ENCODE peak calls at places on chromosome 21, in nine cellular contexts. One of them, this sample, is unnamed.

GRCh38 chr21:31335957-31336738 is 7.9 kb downstream of the TIAM1 start:
- DNase-seq in stomach: no peak
- DNase-seq in H54: peak
- DNase-seq in prostate gland: no peak
- DNase-seq in sigmoid colon: peak
- DNase-seq in esophagus muscularis mucosa: no peak
- DNase-seq in GM12892: no peak
- DNase-seq in heart left ventricle: peak
- DNase-seq in tibial nerve: peak
- DNase-seq in this sample: no peak

GRCh38 chr21:37153935-37154350 is 80.9 kb downstream of the TTC3 start:
- DNase-seq in stomach: peak
- DNase-seq in H54: no peak
- DNase-seq in prostate gland: peak
- DNase-seq in sigmoid colon: peak
- DNase-seq in esophagus muscularis mucosa: no peak
- DNase-seq in GM12892: no peak
- DNase-seq in heart left ventricle: peak
- DNase-seq in tibial nerve: no peak
- DNase-seq in this sample: no peak

GRCh38 chr21:16741228-16741665 is 771.6 kb upstream of the CXADR start:
- DNase-seq in stomach: no peak
- DNase-seq in H54: no peak
- DNase-seq in prostate gland: no peak
- DNase-seq in sigmoid colon: no peak
- DNase-seq in esophagus muscularis mucosa: no peak
- DNase-seq in GM12892: no peak
- DNase-seq in heart left ventricle: no peak
- DNase-seq in tibial nerve: no peak
- DNase-seq in this sample: no peak

GRCh38 chr21:25859264-25859931 is 124.6 kb downstream of the GABPA start:
- DNase-seq in stomach: no peak
- DNase-seq in H54: no peak
- DNase-seq in prostate gland: no peak
- DNase-seq in sigmoid colon: no peak
- DNase-seq in esophagus muscularis mucosa: no peak
- DNase-seq in GM12892: no peak
- DNase-seq in heart left ventricle: no peak
- DNase-seq in tibial nerve: no peak
- DNase-seq in this sample: no peak

GRCh38 chr21:17195965-17196364 is 316.9 kb upstream of the CXADR start:
- DNase-seq in stomach: no peak
- DNase-seq in H54: no peak
- DNase-seq in prostate gland: no peak
- DNase-seq in sigmoid colon: no peak
- DNase-seq in esophagus muscularis mucosa: no peak
- DNase-seq in GM12892: no peak
- DNase-seq in heart left ventricle: no peak
- DNase-seq in tibial nerve: no peak
- DNase-seq in this sample: no peak

GRCh38 chr21:35294231-35294898 is 245.3 kb upstream of the RUNX1 start:
- DNase-seq in stomach: peak
- DNase-seq in H54: no peak
- DNase-seq in prostate gland: peak
- DNase-seq in sigmoid colon: no peak
- DNase-seq in esophagus muscularis mucosa: no peak
- DNase-seq in GM12892: no peak
- DNase-seq in heart left ventricle: no peak
- DNase-seq in tibial nerve: no peak
- DNase-seq in this sample: no peak

GRCh38 chr21:36479415-36480402 is at the start of gene CLDN14:
- DNase-seq in stomach: peak
- DNase-seq in H54: no peak
- DNase-seq in prostate gland: peak
- DNase-seq in sigmoid colon: no peak
- DNase-seq in esophagus muscularis mucosa: no peak
- DNase-seq in GM12892: no peak
- DNase-seq in heart left ventricle: no peak
- DNase-seq in tibial nerve: no peak
- DNase-seq in this sample: peak

GRCh38 chr21:15549671-15550070 is 180.1 kb upstream of the USP25 start:
- DNase-seq in stomach: no peak
- DNase-seq in H54: no peak
- DNase-seq in prostate gland: no peak
- DNase-seq in sigmoid colon: no peak
- DNase-seq in esophagus muscularis mucosa: no peak
- DNase-seq in GM12892: no peak
- DNase-seq in heart left ventricle: no peak
- DNase-seq in tibial nerve: no peak
- DNase-seq in this sample: no peak

GRCh38 chr21:25709684-25710265 is 24.9 kb downstream of the ATP5PF start:
- DNase-seq in stomach: no peak
- DNase-seq in H54: no peak
- DNase-seq in prostate gland: no peak
- DNase-seq in sigmoid colon: no peak
- DNase-seq in esophagus muscularis mucosa: no peak
- DNase-seq in GM12892: no peak
- DNase-seq in heart left ventricle: no peak
- DNase-seq in tibial nerve: no peak
- DNase-seq in this sample: no peak

GRCh38 chr21:15520811-15521643 is 208.8 kb upstream of the USP25 start:
- DNase-seq in stomach: no peak
- DNase-seq in H54: no peak
- DNase-seq in prostate gland: no peak
- DNase-seq in sigmoid colon: no peak
- DNase-seq in esophagus muscularis mucosa: no peak
- DNase-seq in GM12892: no peak
- DNase-seq in heart left ventricle: no peak
- DNase-seq in tibial nerve: no peak
- DNase-seq in this sample: no peak

GRCh38 chr21:16569679-16570078 is 839.9 kb downstream of the USP25 start:
- DNase-seq in stomach: no peak
- DNase-seq in H54: no peak
- DNase-seq in prostate gland: no peak
- DNase-seq in sigmoid colon: no peak
- DNase-seq in esophagus muscularis mucosa: no peak
- DNase-seq in GM12892: no peak
- DNase-seq in heart left ventricle: no peak
- DNase-seq in tibial nerve: no peak
- DNase-seq in this sample: no peak

GRCh38 chr21:16305686-16306085 is 575.9 kb downstream of the USP25 start:
- DNase-seq in stomach: no peak
- DNase-seq in H54: no peak
- DNase-seq in prostate gland: no peak
- DNase-seq in sigmoid colon: no peak
- DNase-seq in esophagus muscularis mucosa: no peak
- DNase-seq in GM12892: no peak
- DNase-seq in heart left ventricle: no peak
- DNase-seq in tibial nerve: no peak
- DNase-seq in this sample: no peak

GRCh38 chr21:34807146-34807880 is 138.5 kb downstream of the CLIC6 start:
- DNase-seq in stomach: no peak
- DNase-seq in H54: peak
- DNase-seq in prostate gland: no peak
- DNase-seq in sigmoid colon: no peak
- DNase-seq in esophagus muscularis mucosa: no peak
- DNase-seq in GM12892: no peak
- DNase-seq in heart left ventricle: no peak
- DNase-seq in tibial nerve: no peak
- DNase-seq in this sample: no peak

GRCh38 chr21:34996304-34997081 is 52.6 kb downstream of the RUNX1 start:
- DNase-seq in stomach: no peak
- DNase-seq in H54: no peak
- DNase-seq in prostate gland: no peak
- DNase-seq in sigmoid colon: peak
- DNase-seq in esophagus muscularis mucosa: no peak
- DNase-seq in GM12892: no peak
- DNase-seq in heart left ventricle: no peak
- DNase-seq in tibial nerve: peak
- DNase-seq in this sample: no peak

GRCh38 chr21:43836616-43837015 is 28.4 kb upstream of the AGPAT3 start:
- DNase-seq in stomach: no peak
- DNase-seq in H54: no peak
- DNase-seq in prostate gland: no peak
- DNase-seq in sigmoid colon: no peak
- DNase-seq in esophagus muscularis mucosa: no peak
- DNase-seq in GM12892: no peak
- DNase-seq in heart left ventricle: no peak
- DNase-seq in tibial nerve: no peak
- DNase-seq in this sample: no peak

GRCh38 chr21:21971384-21971783 is 973.2 kb downstream of the NCAM2 start:
- DNase-seq in stomach: no peak
- DNase-seq in H54: no peak
- DNase-seq in prostate gland: no peak
- DNase-seq in sigmoid colon: no peak
- DNase-seq in esophagus muscularis mucosa: no peak
- DNase-seq in GM12892: no peak
- DNase-seq in heart left ventricle: no peak
- DNase-seq in tibial nerve: no peak
- DNase-seq in this sample: no peak

GRCh38 chr21:28375708-28376385 is 616.8 kb downstream of the LTN1 start:
- DNase-seq in stomach: no peak
- DNase-seq in H54: no peak
- DNase-seq in prostate gland: no peak
- DNase-seq in sigmoid colon: no peak
- DNase-seq in esophagus muscularis mucosa: no peak
- DNase-seq in GM12892: no peak
- DNase-seq in heart left ventricle: no peak
- DNase-seq in tibial nerve: no peak
- DNase-seq in this sample: no peak
- TF ChIP-seq POLR2A in stomach: no peak
- TF ChIP-seq POLR2A in H54: no peak
- TF ChIP-seq POLR2A in prostate gland: no peak
- TF ChIP-seq POLR2A in sigmoid colon: no peak
- TF ChIP-seq POLR2A in esophagus muscularis mucosa: no peak
- TF ChIP-seq POLR2A in GM12892: no peak
- TF ChIP-seq POLR2A in heart left ventricle: no peak
- TF ChIP-seq POLR2A in tibial nerve: no peak
- TF ChIP-seq POLR2A in this sample: no peak

GRCh38 chr21:42234026-42234425 is 15.1 kb downstream of the ABCG1 start:
- DNase-seq in stomach: no peak
- DNase-seq in H54: no peak
- DNase-seq in prostate gland: no peak
- DNase-seq in sigmoid colon: no peak
- DNase-seq in esophagus muscularis mucosa: no peak
- DNase-seq in GM12892: no peak
- DNase-seq in heart left ventricle: no peak
- DNase-seq in tibial nerve: no peak
- DNase-seq in this sample: no peak
- TF ChIP-seq POLR2A in stomach: no peak
- TF ChIP-seq POLR2A in H54: no peak
- TF ChIP-seq POLR2A in prostate gland: no peak
- TF ChIP-seq POLR2A in sigmoid colon: no peak
- TF ChIP-seq POLR2A in esophagus muscularis mucosa: no peak
- TF ChIP-seq POLR2A in GM12892: no peak
- TF ChIP-seq POLR2A in heart left ventricle: no peak
- TF ChIP-seq POLR2A in tibial nerve: no peak
- TF ChIP-seq POLR2A in this sample: no peak

DNA sequence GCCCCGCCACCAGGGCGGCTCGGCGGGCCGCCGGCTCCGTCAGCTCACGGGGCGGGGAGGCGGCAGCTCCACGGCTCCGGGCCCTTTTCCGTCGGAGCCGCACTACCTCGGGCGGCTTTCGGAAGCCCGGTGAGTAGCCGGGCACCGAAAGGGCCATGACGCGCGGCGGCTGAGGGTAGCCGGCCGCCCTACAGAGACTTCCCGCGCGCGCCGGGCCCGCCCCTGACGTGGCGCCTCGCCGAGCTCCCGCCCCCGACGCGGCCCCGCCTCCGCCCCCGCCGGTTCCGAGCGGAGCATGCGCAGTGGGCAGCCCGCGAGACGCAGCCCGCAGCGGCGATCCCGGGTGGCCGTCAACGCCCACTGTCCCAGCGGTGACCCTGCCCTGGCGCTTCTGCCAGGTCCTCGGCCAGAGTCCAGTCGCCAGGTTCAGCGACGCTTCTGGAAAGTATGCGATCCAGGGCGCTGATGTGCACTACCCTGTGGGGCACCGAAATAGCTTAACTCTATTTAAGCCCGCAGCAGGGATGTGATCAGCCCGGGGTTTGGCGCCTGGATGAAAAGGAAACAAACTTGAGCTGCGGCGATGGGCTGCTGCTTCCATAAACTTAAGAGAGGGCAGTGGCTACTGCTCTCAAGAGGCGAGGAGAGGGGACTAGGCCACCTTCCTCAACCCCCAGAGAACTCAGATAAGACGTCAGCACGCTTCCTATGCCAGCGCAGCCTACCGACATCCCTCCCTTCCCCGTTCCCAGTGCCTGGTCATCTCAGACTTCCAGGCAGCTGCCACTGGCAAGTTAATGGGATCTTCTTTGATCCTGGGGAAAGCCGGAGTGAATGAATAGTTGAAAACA is at the start of gene DONSON:
- DNase-seq in stomach: peak
- DNase-seq in H54: peak
- DNase-seq in prostate gland: peak
- DNase-seq in sigmoid colon: peak
- DNase-seq in esophagus muscularis mucosa: peak
- DNase-seq in GM12892: peak
- DNase-seq in heart left ventricle: peak
- DNase-seq in tibial nerve: peak
- DNase-seq in this sample: peak
- TF ChIP-seq POLR2A in stomach: no peak
- TF ChIP-seq POLR2A in H54: peak
- TF ChIP-seq POLR2A in prostate gland: peak
- TF ChIP-seq POLR2A in sigmoid colon: no peak
- TF ChIP-seq POLR2A in esophagus muscularis mucosa: no peak
- TF ChIP-seq POLR2A in GM12892: peak
- TF ChIP-seq POLR2A in heart left ventricle: peak
- TF ChIP-seq POLR2A in tibial nerve: peak
- TF ChIP-seq POLR2A in this sample: no peak

DNA sequence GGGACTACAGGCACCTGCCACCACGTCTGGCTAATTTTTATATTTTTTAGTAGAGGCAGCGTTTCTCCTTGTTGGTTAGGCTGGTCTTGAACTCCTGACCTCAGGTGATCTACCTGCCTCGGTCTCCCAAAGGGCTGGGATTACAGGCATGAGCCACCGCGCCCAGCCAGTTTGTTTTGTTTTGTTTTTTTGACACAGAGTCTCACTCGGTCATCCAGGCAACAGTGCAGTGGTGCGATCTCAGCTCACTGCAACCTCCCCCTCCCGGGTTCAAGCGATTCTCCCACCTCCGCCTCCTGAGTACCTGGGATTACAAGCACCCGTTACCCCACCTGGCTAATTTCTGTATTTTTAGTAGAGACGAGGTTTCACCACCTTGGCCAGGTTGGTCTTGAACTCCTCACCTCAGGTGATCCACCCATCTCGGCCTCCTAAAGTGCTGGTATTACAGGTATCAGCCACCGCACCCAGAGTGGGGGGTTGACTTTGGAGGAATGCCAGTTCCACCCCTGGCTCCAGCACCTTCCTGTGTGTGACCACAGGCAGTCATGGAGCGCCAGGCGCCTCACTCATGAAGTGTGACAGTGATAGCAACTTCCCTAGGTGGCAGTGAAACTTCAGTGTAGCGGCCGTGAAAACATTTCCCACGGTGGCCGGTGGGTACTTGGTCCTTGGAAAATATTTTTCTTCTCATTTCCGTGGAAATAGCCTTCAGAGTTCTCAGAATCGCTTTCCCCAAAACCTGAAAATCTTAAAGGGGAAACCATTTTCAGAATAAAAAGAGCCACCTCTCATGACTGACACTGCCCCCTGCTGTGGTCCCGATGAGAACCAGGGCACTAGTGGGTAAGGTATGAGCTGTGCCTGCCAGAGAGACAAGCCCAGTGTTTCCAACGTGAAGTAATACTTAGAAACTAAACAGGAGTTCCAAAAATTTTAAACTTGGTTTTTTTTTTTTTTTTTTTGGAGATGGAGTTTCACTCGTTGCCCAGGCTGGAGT is 48.6 kb downstream of the WDR4 start:
- DNase-seq in stomach: peak
- DNase-seq in H54: no peak
- DNase-seq in prostate gland: no peak
- DNase-seq in sigmoid colon: peak
- DNase-seq in esophagus muscularis mucosa: peak
- DNase-seq in GM12892: no peak
- DNase-seq in heart left ventricle: peak
- DNase-seq in tibial nerve: no peak
- DNase-seq in this sample: peak
- TF ChIP-seq POLR2A in stomach: no peak
- TF ChIP-seq POLR2A in H54: no peak
- TF ChIP-seq POLR2A in prostate gland: no peak
- TF ChIP-seq POLR2A in sigmoid colon: no peak
- TF ChIP-seq POLR2A in esophagus muscularis mucosa: no peak
- TF ChIP-seq POLR2A in GM12892: no peak
- TF ChIP-seq POLR2A in heart left ventricle: no peak
- TF ChIP-seq POLR2A in tibial nerve: no peak
- TF ChIP-seq POLR2A in this sample: no peak

This sample was measured in thyroid gland.